ENCODE peak calls at places on chromosomes 2 and 18, in seven cellular contexts. H is K562, B is heart left ventricle, O is prostate gland, T is sigmoid colon, Q is tibial nerve, C is adrenal gland. E is an unnamed sample.
A peak's percentile ranks its signal among the peaks of the same experiment; 100 is the strongest.

GRCh38 chr2:11073251-11073650 is 82.0 kb upstream of the SLC66A3 start:
- DNase-seq in Q (no peak), O (no peak), C (peak; percentile 28), T (no peak), H (peak; percentile 73), B (no peak), E (peak; percentile 66)

GRCh38 chr2:217261452-217261851 is 401.6 kb upstream of the TNP1 start:
- DNase-seq in C (peak; percentile 23), T (no peak), Q (no peak), B (no peak), H (peak; percentile 8), O (no peak), E (no peak)

GRCh38 chr2:7625392-7626138 is 708.4 kb downstream of the RNF144A start:
- DNase-seq in T (no peak), B (no peak), O (no peak), H (no peak), Q (no peak), C (no peak), E (no peak)

GRCh38 chr2:9220201-9220600 is 13.6 kb downstream of the ASAP2 start:
- DNase-seq in O (no peak), C (no peak), H (no peak), T (no peak), Q (no peak), B (no peak), E (no peak)

GRCh38 chr2:230650585-230651137 is 62.0 kb upstream of the CAB39 start:
- DNase-seq in T (no peak), H (peak; percentile 71), Q (no peak), C (no peak), B (no peak), O (no peak), E (no peak)

GRCh38 chr18:35525795-35526475 is 28.2 kb upstream of the INO80C start:
- DNase-seq in T (no peak), Q (no peak), H (no peak), B (peak; percentile 38), C (peak; percentile 30), O (no peak), E (peak; percentile 64)

GRCh38 chr2:185522472-185522871 is 216.1 kb upstream of the FSIP2 start:
- DNase-seq in C (no peak), O (no peak), T (no peak), H (no peak), B (no peak), Q (no peak), E (no peak)

GRCh38 chr2:232574674-232575403 is 24.4 kb downstream of the EIF4E2 start:
- DNase-seq in H (no peak), T (no peak), B (no peak), O (no peak), Q (no peak), C (no peak), E (no peak)

GRCh38 chr2:158932246-158932645 is 36.2 kb upstream of the TANC1 start:
- DNase-seq in B (no peak), O (no peak), Q (no peak), C (no peak), H (no peak), T (no peak), E (no peak)

GRCh38 chr2:11573418-11574175 is 39.8 kb downstream of the GREB1 start:
- DNase-seq in T (peak; percentile 62), C (no peak), Q (no peak), B (no peak), O (no peak), H (no peak), E (no peak)

GRCh38 chr2:145323512-145323911 is 803.6 kb upstream of the ZEB2 start:
- DNase-seq in Q (no peak), H (no peak), C (no peak), B (no peak), T (no peak), O (no peak), E (no peak)

GRCh38 chr2:43812005-43812404 is 26.6 kb downstream of the ABCG5 start:
- DNase-seq in B (no peak), T (no peak), Q (no peak), C (no peak), O (no peak), H (no peak), E (no peak)

GRCh38 chr2:99863914-99864273 is 278.5 kb downstream of the AFF3 start:
- DNase-seq in Q (no peak), B (no peak), T (no peak), O (no peak), C (no peak), H (no peak), E (no peak)

GRCh38 chr2:234422895-234423505 is 73.9 kb downstream of the ARL4C start:
- DNase-seq in C (no peak), T (no peak), B (no peak), H (no peak), O (no peak), Q (no peak), E (no peak)

GRCh38 chr2:30820381-30821055 is 13.3 kb upstream of the CAPN13 start:
- DNase-seq in Q (no peak), B (no peak), C (no peak), H (no peak), T (no peak), O (no peak), E (peak; percentile 77)

GRCh38 chr2:226548706-226549105 is 250.9 kb downstream of the IRS1 start:
- DNase-seq in C (no peak), Q (no peak), T (no peak), H (no peak), O (no peak), B (no peak), E (no peak)

GRCh38 chr2:58973831-58974281 is 732.7 kb upstream of the FANCL start:
- DNase-seq in O (no peak), C (no peak), H (no peak), Q (no peak), B (no peak), T (no peak), E (no peak)

GRCh38 chr2:133718688-133719201 is 150.5 kb upstream of the NCKAP5 start:
- DNase-seq in H (no peak), B (peak; percentile 71), T (no peak), C (no peak), Q (no peak), O (no peak), E (no peak)

GRCh38 chr2:95383635-95384027 is 18.9 kb upstream of the FAHD2A start:
- DNase-seq in O (no peak), B (no peak), Q (no peak), H (no peak), T (no peak), C (no peak), E (no peak)

GRCh38 chr2:143705108-143705686 is 576.0 kb downstream of the ARHGAP15 start:
- DNase-seq in T (no peak), O (no peak), H (no peak), B (no peak), C (no peak), Q (no peak), E (no peak)

GRCh38 chr2:192585418-192585817 is 390.7 kb upstream of the TMEFF2 start:
- DNase-seq in C (no peak), Q (no peak), O (no peak), B (no peak), T (no peak), H (no peak), E (no peak)

GRCh38 chr2:68463287-68463877 is 3.7 kb downstream of the FBXO48 start:
- DNase-seq in C (no peak), O (no peak), Q (no peak), B (no peak), T (no peak), H (peak; percentile 72), E (no peak)

GRCh38 chr2:11465110-11465484 is 864 bp downstream of the E2F6 start:
- DNase-seq in O (no peak), B (no peak), C (no peak), Q (no peak), T (no peak), H (no peak), E (no peak)

GRCh38 chr2:88596141-88596830 is 31.0 kb downstream of the EIF2AK3 start:
- DNase-seq in C (no peak), T (no peak), O (no peak), Q (no peak), B (no peak), H (no peak), E (no peak)

GRCh38 chr2:157411624-157412336 is 32.1 kb downstream of the CYTIP start:
- DNase-seq in H (no peak), C (no peak), Q (no peak), B (no peak), O (no peak), T (no peak), E (no peak)

GRCh38 chr18:80023173-80023572 is 11.1 kb upstream of the RBFA start:
- DNase-seq in O (no peak), H (peak; percentile 53), C (no peak), T (no peak), B (no peak), Q (no peak), E (peak; percentile 37)
- H3K9me3 ChIP-seq in O (peaks cover 8% of the 10 kb centered on the region), H (peaks cover 15% of the 10 kb centered on the region), C (peaks cover 9% of the 10 kb centered on the region), T (peaks cover 61% of the 10 kb centered on the region), B (peaks cover 27% of the 10 kb centered on the region), Q (peaks cover 9% of the 10 kb centered on the region), E (peaks cover 3% of the 10 kb centered on the region)

GRCh38 chr2:28659127-28659526 is 92.5 kb upstream of the PPP1CB start:
- DNase-seq in H (no peak), T (no peak), O (no peak), C (no peak), B (no peak), Q (no peak), E (no peak)
- H3K4me1 ChIP-seq in H (peaks cover 8% of the 10 kb centered on the region), T (peaks cover 63% of the 10 kb centered on the region), O (peaks cover 2% of the 10 kb centered on the region), C (peaks cover 15% of the 10 kb centered on the region), B (peaks cover 8% of the 10 kb centered on the region), Q (peaks cover 21% of the 10 kb centered on the region), E (peaks cover 31% of the 10 kb centered on the region)

DNA sequence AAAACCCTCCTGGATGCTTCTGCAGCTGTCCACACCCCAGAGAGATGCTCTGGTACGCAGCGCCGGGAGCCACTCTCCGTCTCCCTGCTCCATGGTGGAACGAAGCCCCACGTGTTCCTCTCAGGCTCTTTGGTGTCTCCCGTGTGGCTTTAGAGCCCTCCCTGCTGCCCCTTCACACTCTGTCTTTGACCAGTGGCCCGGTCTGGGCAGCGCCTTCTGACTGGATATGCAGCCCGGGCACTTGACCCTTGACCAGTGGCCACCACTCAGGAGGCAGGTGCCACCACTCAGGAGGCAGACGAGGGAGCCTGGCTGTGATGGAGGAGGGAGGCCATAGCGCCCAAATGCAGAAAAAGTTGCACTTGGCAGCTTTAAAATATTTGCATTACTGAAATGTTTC is 214.5 kb upstream of the SALL3 start:
- DNase-seq in B (no peak), C (no peak), Q (no peak), T (peak; percentile 50), H (no peak), O (no peak), E (no peak)
- TF ChIP-seq POLR2A in B (no peak), C (no peak), Q (no peak), T (no peak), H (no peak), O (no peak), E (no peak)

GRCh38 chr2:33859791-33860461 is 260.8 kb upstream of the FAM98A start:
- DNase-seq in T (no peak), O (no peak), Q (no peak), B (no peak), H (no peak), C (peak; percentile 15), E (peak; percentile 84)
- H3K9me3 ChIP-seq in T (no peaks in the 10 kb centered on the region), O (no peaks in the 10 kb centered on the region), Q (no peaks in the 10 kb centered on the region), B (no peaks in the 10 kb centered on the region), H (no peaks in the 10 kb centered on the region), C (no peaks in the 10 kb centered on the region), E (no peaks in the 10 kb centered on the region)

GRCh38 chr2:109512076-109512475 is 101.7 kb downstream of the SEPTIN10 start:
- DNase-seq in O (no peak), T (no peak), C (no peak), B (no peak), H (no peak), Q (no peak), E (no peak)
- H3K4me1 ChIP-seq in O (no peaks in the 10 kb centered on the region), T (peaks cover 28% of the 10 kb centered on the region), C (no peaks in the 10 kb centered on the region), B (no peaks in the 10 kb centered on the region), H (no peaks in the 10 kb centered on the region), Q (peaks cover 10% of the 10 kb centered on the region), E (no peaks in the 10 kb centered on the region)

E was measured in testis.